ENCODE peak calls at places on chromosome 14, in eight cellular contexts. M, Y, Q, D, N, W, P and J are unnamed samples.
A peak's percentile ranks its signal among the peaks of the same experiment; 100 is the strongest.

GRCh38 chr14:31336646-31337045 is 83.7 kb downstream of the HEATR5A start:
- DNase-seq in M (peak; percentile 71), Y (no peak), Q (peak; percentile 72), D (no peak), N (peak; percentile 4), W (peak; percentile 87), P (no peak), J (no peak)

GRCh38 chr14:36194645-36195044 is 18.1 kb upstream of the PTCSC3 start:
- DNase-seq in M (no peak), Y (no peak), Q (no peak), D (no peak), N (no peak), W (no peak), P (no peak), J (no peak)

GRCh38 chr14:88851587-88851986 is 27.1 kb downstream of the TTC8 start:
- DNase-seq in M (no peak), Y (no peak), Q (no peak), D (no peak), N (no peak), W (no peak), P (no peak), J (no peak)

GRCh38 chr14:59150990-59151389 is 37.5 kb upstream of the DAAM1 start:
- DNase-seq in M (no peak), Y (no peak), Q (no peak), D (no peak), N (no peak), W (no peak), P (no peak), J (no peak)

GRCh38 chr14:53128303-53128702 is 24.8 kb downstream of the DDHD1 start:
- DNase-seq in M (no peak), Y (no peak), Q (no peak), D (peak; percentile 6), N (no peak), W (no peak), P (no peak), J (no peak)

GRCh38 chr14:90091393-90091792 is 29.6 kb downstream of the KCNK13 start:
- DNase-seq in M (peak; percentile 20), Y (no peak), Q (no peak), D (no peak), N (peak; percentile 89), W (no peak), P (no peak), J (no peak)

GRCh38 chr14:50044040-50044651 is 72.2 kb downstream of the VCPKMT start:
- DNase-seq in M (no peak), Y (no peak), Q (no peak), D (no peak), N (no peak), W (no peak), P (no peak), J (no peak)

GRCh38 chr14:22558221-22558913 is 30.7 kb downstream of the DAD1 start:
- DNase-seq in M (no peak), Y (no peak), Q (no peak), D (peak; percentile 64), N (no peak), W (peak; percentile 53), P (no peak), J (peak; percentile 84)

GRCh38 chr14:49972199-49972671 is 79.4 kb downstream of the ARF6 start:
- DNase-seq in M (peak; percentile 74), Y (no peak), Q (peak; percentile 74), D (peak; percentile 42), N (peak; percentile 66), W (no peak), P (no peak), J (no peak)

GRCh38 chr14:74488788-74489397 is 4.2 kb downstream of the NPC2 start:
- DNase-seq in M (peak; percentile 67), Y (no peak), Q (peak; percentile 31), D (no peak), N (peak; percentile 82), W (no peak), P (no peak), J (no peak)

GRCh38 chr14:61754627-61755381 is 7.4 kb upstream of the SNAPC1 start:
- DNase-seq in M (peak; percentile 65), Y (no peak), Q (peak; percentile 39), D (peak; percentile 68), N (peak; percentile 25), W (no peak), P (no peak), J (no peak)

GRCh38 chr14:64387232-64387737 is 868 bp upstream of the MTHFD1 start:
- DNase-seq in M (peak; percentile 19), Y (no peak), Q (peak; percentile 53), D (peak; percentile 57), N (peak; percentile 20), W (peak; percentile 10), P (no peak), J (no peak)

GRCh38 chr14:64298773-64299172 is 4.6 kb upstream of the ESR2 start:
- DNase-seq in M (no peak), Y (no peak), Q (peak; percentile 18), D (no peak), N (no peak), W (peak; percentile 9), P (no peak), J (no peak)

GRCh38 chr14:57889245-57889644 is 23.4 kb upstream of the SLC35F4 start:
- DNase-seq in M (no peak), Y (no peak), Q (no peak), D (no peak), N (peak; percentile 9), W (no peak), P (no peak), J (no peak)

GRCh38 chr14:96038920-96039632 is at the start of gene C14orf132:
- DNase-seq in M (peak; percentile 48), Y (no peak), Q (peak; percentile 68), D (peak; percentile 66), N (peak; percentile 24), W (no peak), P (no peak), J (peak; percentile 88)

GRCh38 chr14:79378020-79378419 is 833.3 kb downstream of the DIO2 start:
- DNase-seq in M (no peak), Y (no peak), Q (no peak), D (no peak), N (no peak), W (no peak), P (no peak), J (peak; percentile 61)

GRCh38 chr14:94081386-94081820 is 293 bp downstream of the IFI27L1 start:
- DNase-seq in M (no peak), Y (no peak), Q (no peak), D (no peak), N (no peak), W (no peak), P (no peak), J (no peak)

GRCh38 chr14:105496831-105497591 is 6.0 kb downstream of the TEDC1 start:
- DNase-seq in M (no peak), Y (no peak), Q (no peak), D (no peak), N (no peak), W (no peak), P (no peak), J (no peak)

DNA sequence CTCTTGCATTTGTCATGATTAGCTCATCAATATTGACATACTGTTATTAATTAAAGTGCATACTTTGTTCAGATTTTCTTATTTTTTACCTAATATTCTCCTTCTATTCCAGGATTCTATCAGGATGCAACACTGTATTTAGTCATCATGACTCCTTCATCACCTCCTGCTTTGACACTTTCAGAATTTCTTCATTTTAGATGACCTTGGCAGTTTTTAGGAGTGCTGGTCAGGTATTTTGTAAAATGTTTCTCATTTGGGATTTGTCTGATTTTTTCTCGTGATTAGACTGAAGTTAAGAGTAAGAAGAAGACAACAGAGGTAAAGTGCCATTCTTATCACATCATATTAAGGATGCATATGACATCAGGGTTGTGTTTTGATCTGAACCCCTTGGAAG is 167.0 kb upstream of the FOXG1 start:
- DNase-seq in M (no peak), Y (no peak), Q (no peak), D (no peak), N (no peak), W (no peak), P (no peak), J (no peak)
- H3K9ac ChIP-seq in M (no peak overlapping the region), Y (no peak overlapping the region), Q (no peak overlapping the region), D (no peak overlapping the region), N (no peak overlapping the region), W (no peak overlapping the region), P (no peak overlapping the region), J (no peak overlapping the region)

DNA sequence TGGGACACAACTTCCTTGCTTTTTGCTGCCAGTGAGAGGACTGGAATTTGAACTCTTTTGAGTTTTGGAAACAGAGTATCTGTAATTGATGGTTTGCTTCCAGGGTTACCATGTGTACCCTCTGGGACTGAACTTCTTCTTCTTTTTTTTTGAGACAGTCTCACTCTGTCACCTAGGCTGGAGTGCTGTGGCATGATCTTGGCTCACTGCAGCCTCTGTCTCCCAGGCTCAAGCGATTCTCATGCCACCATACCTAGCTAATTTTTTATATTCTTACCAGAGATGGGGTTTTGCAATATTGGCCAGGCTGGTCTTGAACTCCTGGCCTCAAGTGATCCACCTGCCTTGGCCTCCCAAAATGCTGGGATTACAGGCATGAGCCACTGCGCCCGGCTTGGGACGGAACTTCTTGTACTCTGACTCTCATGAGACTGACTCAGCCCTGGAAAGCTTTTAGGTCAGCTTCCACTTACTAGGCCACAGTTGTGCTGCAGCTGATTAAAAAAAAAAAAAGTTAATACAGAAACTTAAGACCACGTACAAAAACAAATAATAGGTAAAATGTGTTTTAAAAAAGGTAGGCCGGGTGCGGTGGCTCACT is 15.8 kb downstream of the SEL1L start:
- DNase-seq in M (peak; percentile 67), Y (no peak), Q (peak; percentile 70), D (no peak), N (no peak), W (peak; percentile 66), P (no peak), J (no peak)
- H3K27ac ChIP-seq in M (peak overlapping the region; percentile 95), Y (peak overlapping the region; percentile 19), Q (peak overlapping the region; percentile 17), D (peak overlapping the region; percentile 70), N (no peak overlapping the region), W (peak overlapping the region; percentile 77), P (no peak overlapping the region), J (no peak overlapping the region)

DNA sequence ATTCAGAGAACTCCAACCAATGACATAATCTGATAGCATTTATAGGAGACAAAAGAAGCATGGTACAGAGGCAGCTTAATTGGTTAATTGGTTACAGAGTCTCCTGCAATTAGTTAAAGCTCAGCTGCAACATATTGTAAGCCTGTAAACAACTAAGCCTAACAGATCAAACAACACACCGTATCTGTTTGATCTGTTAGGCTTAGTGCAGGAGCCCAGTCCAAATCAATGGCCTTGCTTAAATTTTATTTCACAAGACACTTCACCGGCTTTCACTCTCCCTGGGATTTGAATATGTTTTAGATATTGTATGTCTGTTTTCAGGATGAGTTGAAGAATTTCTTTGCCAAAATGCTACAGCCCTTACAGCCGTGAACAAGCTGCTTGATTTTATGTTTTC is 5.4 kb upstream of the RNASE1 start:
- DNase-seq in M (no peak), Y (no peak), Q (no peak), D (no peak), N (no peak), W (no peak), P (no peak), J (peak; percentile 2)
- H3K27me3 ChIP-seq in M (no peaks in the 10 kb centered on the region), Y (no peaks in the 10 kb centered on the region), Q (peaks cover 69% of the 10 kb centered on the region), D (no peaks in the 10 kb centered on the region), N (no peaks in the 10 kb centered on the region), W (no peaks in the 10 kb centered on the region), P (no peaks in the 10 kb centered on the region), J (no peaks in the 10 kb centered on the region)

DNA sequence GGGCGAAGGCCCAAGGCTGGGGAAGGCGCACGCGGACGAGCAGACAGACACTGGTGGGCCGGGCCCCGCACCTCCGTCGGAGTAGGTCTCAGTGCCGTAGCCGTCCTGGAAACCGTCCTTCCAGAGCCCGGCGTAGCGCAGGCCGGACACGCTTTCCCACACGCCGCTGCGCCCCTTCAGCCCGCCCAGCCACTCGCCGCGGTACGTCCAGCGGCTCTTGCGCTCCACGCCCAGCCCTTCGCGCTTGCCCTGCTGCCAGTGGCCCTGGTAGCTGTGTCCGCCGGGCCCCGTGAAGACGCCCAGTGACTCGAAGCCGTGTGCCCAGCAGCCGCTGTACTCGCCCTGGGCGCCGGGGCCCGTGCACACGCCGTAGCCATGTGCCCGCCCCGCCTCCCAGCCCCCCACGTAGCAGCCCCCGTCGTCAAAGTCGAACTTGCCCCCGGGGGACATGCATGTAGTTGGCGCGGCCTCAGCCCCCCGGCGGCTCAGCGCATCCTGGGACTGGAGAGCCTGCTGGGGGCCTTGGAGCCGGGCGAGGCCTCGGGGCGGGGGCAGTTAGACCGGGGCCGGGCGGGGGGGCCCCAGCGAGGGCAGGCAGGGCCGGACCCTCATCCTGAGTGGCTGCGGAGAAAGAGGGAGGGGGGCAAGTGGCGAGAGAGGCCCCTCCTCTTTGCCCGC is 1.4 kb downstream of the JPH4 start:
- DNase-seq in M (no peak), Y (no peak), Q (no peak), D (peak; percentile 46), N (no peak), W (no peak), P (no peak), J (peak; percentile 75)
- H3K9ac ChIP-seq in M (no peak overlapping the region), Y (peak overlapping the region; percentile 71), Q (no peak overlapping the region), D (peak overlapping the region; percentile 54), N (no peak overlapping the region), W (no peak overlapping the region), P (no peak overlapping the region), J (no peak overlapping the region)